ENCODE peak calls at places on chromosomes 4 and X, in seven cellular contexts. One of them, this sample, is unnamed.

GRCh38 chrX:154649864-154650510 is 3.4 kb downstream of the CTAG2 start:
- DNase-seq in H54: no peak
- DNase-seq in Right ventricle myocardium inferior: no peak
- DNase-seq in GM03348: no peak
- DNase-seq in retina: no peak
- DNase-seq in NCI-H510A: no peak
- DNase-seq in NCI-H2029 treated with DMSO at 0.1 percent for 48 hours: no peak
- DNase-seq in this sample: no peak

GRCh38 chr4:113300384-113301011 is 251.0 kb downstream of the ANK2 start:
- DNase-seq in H54: peak
- DNase-seq in Right ventricle myocardium inferior: no peak
- DNase-seq in GM03348: peak
- DNase-seq in retina: no peak
- DNase-seq in NCI-H510A: no peak
- DNase-seq in NCI-H2029 treated with DMSO at 0.1 percent for 48 hours: no peak
- DNase-seq in this sample: peak

GRCh38 chr4:157221895-157222763 is 1.6 kb downstream of the GRIA2 start:
- DNase-seq in H54: no peak
- DNase-seq in Right ventricle myocardium inferior: no peak
- DNase-seq in GM03348: peak
- DNase-seq in retina: peak
- DNase-seq in NCI-H510A: peak
- DNase-seq in NCI-H2029 treated with DMSO at 0.1 percent for 48 hours: peak
- DNase-seq in this sample: no peak

GRCh38 chr4:26226978-26227377 is 93.8 kb upstream of the RBPJ start:
- DNase-seq in H54: no peak
- DNase-seq in Right ventricle myocardium inferior: no peak
- DNase-seq in GM03348: no peak
- DNase-seq in retina: no peak
- DNase-seq in NCI-H510A: no peak
- DNase-seq in NCI-H2029 treated with DMSO at 0.1 percent for 48 hours: peak
- DNase-seq in this sample: no peak

GRCh38 chr4:72418458-72418857 is 150.6 kb downstream of the ADAMTS3 start:
- DNase-seq in H54: no peak
- DNase-seq in Right ventricle myocardium inferior: no peak
- DNase-seq in GM03348: peak
- DNase-seq in retina: no peak
- DNase-seq in NCI-H510A: peak
- DNase-seq in NCI-H2029 treated with DMSO at 0.1 percent for 48 hours: peak
- DNase-seq in this sample: peak

GRCh38 chr4:121088867-121089266 is 16.5 kb upstream of the NDNF start:
- DNase-seq in H54: no peak
- DNase-seq in Right ventricle myocardium inferior: no peak
- DNase-seq in GM03348: no peak
- DNase-seq in retina: no peak
- DNase-seq in NCI-H510A: no peak
- DNase-seq in NCI-H2029 treated with DMSO at 0.1 percent for 48 hours: no peak
- DNase-seq in this sample: no peak

GRCh38 chrX:16101581-16101980 is 21.8 kb upstream of the GRPR start:
- DNase-seq in H54: no peak
- DNase-seq in Right ventricle myocardium inferior: no peak
- DNase-seq in GM03348: no peak
- DNase-seq in retina: no peak
- DNase-seq in NCI-H510A: no peak
- DNase-seq in NCI-H2029 treated with DMSO at 0.1 percent for 48 hours: no peak
- DNase-seq in this sample: no peak

GRCh38 chrX:22340022-22340616 is 67.4 kb downstream of the CBLL2 start:
- DNase-seq in H54: no peak
- DNase-seq in Right ventricle myocardium inferior: no peak
- DNase-seq in GM03348: no peak
- DNase-seq in retina: no peak
- DNase-seq in NCI-H510A: no peak
- DNase-seq in NCI-H2029 treated with DMSO at 0.1 percent for 48 hours: no peak
- DNase-seq in this sample: no peak

GRCh38 chr4:109009909-109010308 is 247.1 kb upstream of the ETNPPL start:
- DNase-seq in H54: no peak
- DNase-seq in Right ventricle myocardium inferior: no peak
- DNase-seq in GM03348: peak
- DNase-seq in retina: peak
- DNase-seq in NCI-H510A: no peak
- DNase-seq in NCI-H2029 treated with DMSO at 0.1 percent for 48 hours: no peak
- DNase-seq in this sample: peak

GRCh38 chr4:43277003-43277402 is 384.5 kb downstream of the GRXCR1 start:
- DNase-seq in H54: no peak
- DNase-seq in Right ventricle myocardium inferior: no peak
- DNase-seq in GM03348: no peak
- DNase-seq in retina: no peak
- DNase-seq in NCI-H510A: no peak
- DNase-seq in NCI-H2029 treated with DMSO at 0.1 percent for 48 hours: no peak
- DNase-seq in this sample: peak

GRCh38 chr4:41611881-41612871 is 74.2 kb downstream of the LIMCH1 start:
- DNase-seq in H54: peak
- DNase-seq in Right ventricle myocardium inferior: peak
- DNase-seq in GM03348: peak
- DNase-seq in retina: peak
- DNase-seq in NCI-H510A: peak
- DNase-seq in NCI-H2029 treated with DMSO at 0.1 percent for 48 hours: no peak
- DNase-seq in this sample: peak

GRCh38 chrX:16832301-16832700 is 37.9 kb downstream of the RBBP7 start:
- DNase-seq in H54: no peak
- DNase-seq in Right ventricle myocardium inferior: no peak
- DNase-seq in GM03348: no peak
- DNase-seq in retina: no peak
- DNase-seq in NCI-H510A: no peak
- DNase-seq in NCI-H2029 treated with DMSO at 0.1 percent for 48 hours: no peak
- DNase-seq in this sample: no peak

GRCh38 chrX:103187953-103188475 is 26.9 kb upstream of the BEX4 start:
- DNase-seq in H54: no peak
- DNase-seq in Right ventricle myocardium inferior: no peak
- DNase-seq in GM03348: no peak
- DNase-seq in retina: no peak
- DNase-seq in NCI-H510A: no peak
- DNase-seq in NCI-H2029 treated with DMSO at 0.1 percent for 48 hours: no peak
- DNase-seq in this sample: no peak

GRCh38 chr4:139227729-139228404 is 50.8 kb upstream of the ELF2 start:
- DNase-seq in H54: no peak
- DNase-seq in Right ventricle myocardium inferior: no peak
- DNase-seq in GM03348: no peak
- DNase-seq in retina: no peak
- DNase-seq in NCI-H510A: no peak
- DNase-seq in NCI-H2029 treated with DMSO at 0.1 percent for 48 hours: no peak
- DNase-seq in this sample: no peak

GRCh38 chr4:10831727-10832408 is 147.3 kb upstream of the CLNK start:
- DNase-seq in H54: no peak
- DNase-seq in Right ventricle myocardium inferior: no peak
- DNase-seq in GM03348: no peak
- DNase-seq in retina: no peak
- DNase-seq in NCI-H510A: no peak
- DNase-seq in NCI-H2029 treated with DMSO at 0.1 percent for 48 hours: no peak
- DNase-seq in this sample: no peak

GRCh38 chrX:153964105-153964504 is 7.5 kb downstream of the HCFC1 start:
- DNase-seq in H54: no peak
- DNase-seq in Right ventricle myocardium inferior: no peak
- DNase-seq in GM03348: no peak
- DNase-seq in retina: no peak
- DNase-seq in NCI-H510A: no peak
- DNase-seq in NCI-H2029 treated with DMSO at 0.1 percent for 48 hours: no peak
- DNase-seq in this sample: no peak

GRCh38 chrX:28312965-28313364 is 274.3 kb upstream of the IL1RAPL1 start:
- DNase-seq in H54: no peak
- DNase-seq in Right ventricle myocardium inferior: no peak
- DNase-seq in GM03348: no peak
- DNase-seq in retina: no peak
- DNase-seq in NCI-H510A: no peak
- DNase-seq in NCI-H2029 treated with DMSO at 0.1 percent for 48 hours: no peak
- DNase-seq in this sample: no peak

GRCh38 chr4:13545394-13545808 is 1.1 kb upstream of the NKX3-2 start:
- DNase-seq in H54: no peak
- DNase-seq in Right ventricle myocardium inferior: no peak
- DNase-seq in GM03348: no peak
- DNase-seq in retina: no peak
- DNase-seq in NCI-H510A: no peak
- DNase-seq in NCI-H2029 treated with DMSO at 0.1 percent for 48 hours: no peak
- DNase-seq in this sample: no peak

GRCh38 chr4:751676-752075 is 46.0 kb downstream of the PCGF3 start:
- DNase-seq in H54: no peak
- DNase-seq in Right ventricle myocardium inferior: no peak
- DNase-seq in GM03348: no peak
- DNase-seq in retina: no peak
- DNase-seq in NCI-H510A: no peak
- DNase-seq in NCI-H2029 treated with DMSO at 0.1 percent for 48 hours: no peak
- DNase-seq in this sample: no peak

GRCh38 chr4:150970685-150971151 is 44.4 kb downstream of the LRBA start:
- DNase-seq in H54: no peak
- DNase-seq in Right ventricle myocardium inferior: no peak
- DNase-seq in GM03348: no peak
- DNase-seq in retina: no peak
- DNase-seq in NCI-H510A: no peak
- DNase-seq in NCI-H2029 treated with DMSO at 0.1 percent for 48 hours: no peak
- DNase-seq in this sample: no peak

This sample was measured in foreskin fibroblast.